ENCODE peak calls at places on chromosomes 13 and 19, in eight cellular contexts. W, G, X, B, Y, E, D and U are unnamed samples.

GRCh38 chr19:56601375-56601774 is 6.3 kb downstream of the ZNF71 start:
- DNase-seq in X (no peak), D (no peak), E (peak), B (no peak), Y (no peak), W (no peak), G (peak), U (peak)

GRCh38 chr19:48750771-48751504 is 1.5 kb downstream of the FUT1 start:
- DNase-seq in Y (no peak), B (no peak), W (no peak), G (no peak), E (no peak), D (no peak), X (no peak), U (no peak)

GRCh38 chr19:40398417-40399056 is 8.6 kb upstream of the HIPK4 start:
- DNase-seq in E (peak), Y (peak), G (no peak), D (no peak), B (no peak), X (no peak), W (peak), U (no peak)

GRCh38 chr19:2613507-2614295 is 88.8 kb downstream of the GNG7 start:
- DNase-seq in Y (peak), G (no peak), W (no peak), D (no peak), B (no peak), X (no peak), E (no peak), U (peak)

GRCh38 chr19:16587031-16588023 is 15.1 kb upstream of the SLC35E1 start:
- DNase-seq in X (no peak), W (no peak), B (no peak), Y (peak), E (peak), G (no peak), D (no peak), U (peak)

GRCh38 chr19:38264486-38265212 is at the start of gene SPINT2:
- DNase-seq in X (no peak), B (no peak), G (no peak), W (no peak), Y (peak), D (no peak), E (no peak), U (no peak)

GRCh38 chr13:45206340-45206739 is 5.5 kb upstream of the KCTD4 start:
- DNase-seq in E (peak), G (no peak), X (peak), B (no peak), Y (no peak), W (no peak), D (peak), U (peak)

GRCh38 chr19:47351545-47351944 is 2.4 kb downstream of the DHX34 start:
- DNase-seq in Y (peak), X (peak), B (no peak), E (peak), G (no peak), W (no peak), D (no peak), U (peak)

GRCh38 chr13:59458908-59459579 is 704.7 kb downstream of the DIAPH3 start:
- DNase-seq in D (peak), B (no peak), X (peak), G (peak), Y (peak), W (no peak), E (peak), U (peak)

GRCh38 chr13:97076898-97077297 is 82.6 kb upstream of the OXGR1 start:
- DNase-seq in X (no peak), D (no peak), G (no peak), B (no peak), E (peak), Y (peak), W (no peak), U (no peak)

GRCh38 chr19:33914599-33914998 is 117.9 kb downstream of the KCTD15 start:
- DNase-seq in B (no peak), G (no peak), X (no peak), W (no peak), D (no peak), E (no peak), Y (no peak), U (no peak)